ENCODE peak calls at places on chromosomes 6 and 20, in six cellular contexts. One of them, this sample, is unnamed.

GRCh38 chr6:7479801-7480266 is 61.6 kb upstream of the DSP start:
- DNase-seq in AG20443: peak; percentile 86
- DNase-seq in amniotic stem cell: no peak
- DNase-seq in stimulated activated CD4-positive, alpha-beta T cell treated with anti-CD3 and anti-CD28 coated beads, Interleukin-4, amount 100 ng/mL, for 4 hours: no peak
- DNase-seq in NCI-H1092: no peak
- DNase-seq in activated CD4-positive, CD25-positive, alpha-beta regulatory T cell: no peak
- DNase-seq in this sample: no peak

GRCh38 chr6:113344969-113345368 is 512.2 kb upstream of the MARCKS start:
- DNase-seq in AG20443: no peak
- DNase-seq in NCI-H1092: no peak
- DNase-seq in amniotic stem cell: no peak
- DNase-seq in stimulated activated CD4-positive, alpha-beta T cell treated with anti-CD3 and anti-CD28 coated beads, Interleukin-4, amount 100 ng/mL, for 4 hours: no peak
- DNase-seq in activated CD4-positive, CD25-positive, alpha-beta regulatory T cell: no peak
- DNase-seq in this sample: no peak

GRCh38 chr6:15260099-15260821 is 14.4 kb downstream of the JARID2 start:
- DNase-seq in stimulated activated CD4-positive, alpha-beta T cell treated with anti-CD3 and anti-CD28 coated beads, Interleukin-4, amount 100 ng/mL, for 4 hours: no peak
- DNase-seq in AG20443: peak; percentile 46
- DNase-seq in activated CD4-positive, CD25-positive, alpha-beta regulatory T cell: no peak
- DNase-seq in amniotic stem cell: no peak
- DNase-seq in NCI-H1092: no peak
- DNase-seq in this sample: no peak

GRCh38 chr6:63355632-63356031 is 35.8 kb upstream of the LGSN start:
- DNase-seq in NCI-H1092: no peak
- DNase-seq in amniotic stem cell: no peak
- DNase-seq in stimulated activated CD4-positive, alpha-beta T cell treated with anti-CD3 and anti-CD28 coated beads, Interleukin-4, amount 100 ng/mL, for 4 hours: no peak
- DNase-seq in AG20443: no peak
- DNase-seq in activated CD4-positive, CD25-positive, alpha-beta regulatory T cell: no peak
- DNase-seq in this sample: no peak

GRCh38 chr6:6890400-6890858 is 217.3 kb upstream of the RREB1 start:
- DNase-seq in NCI-H1092: no peak
- DNase-seq in AG20443: peak; percentile 57
- DNase-seq in amniotic stem cell: no peak
- DNase-seq in activated CD4-positive, CD25-positive, alpha-beta regulatory T cell: no peak
- DNase-seq in stimulated activated CD4-positive, alpha-beta T cell treated with anti-CD3 and anti-CD28 coated beads, Interleukin-4, amount 100 ng/mL, for 4 hours: no peak
- DNase-seq in this sample: no peak

GRCh38 chr20:37243937-37244571 is 17.6 kb downstream of the GHRH start:
- DNase-seq in activated CD4-positive, CD25-positive, alpha-beta regulatory T cell: no peak
- DNase-seq in NCI-H1092: peak; percentile 18
- DNase-seq in AG20443: no peak
- DNase-seq in amniotic stem cell: no peak
- DNase-seq in stimulated activated CD4-positive, alpha-beta T cell treated with anti-CD3 and anti-CD28 coated beads, Interleukin-4, amount 100 ng/mL, for 4 hours: no peak
- DNase-seq in this sample: no peak

GRCh38 chr6:114581293-114581692 is 238.5 kb upstream of the HS3ST5 start:
- DNase-seq in amniotic stem cell: no peak
- DNase-seq in stimulated activated CD4-positive, alpha-beta T cell treated with anti-CD3 and anti-CD28 coated beads, Interleukin-4, amount 100 ng/mL, for 4 hours: no peak
- DNase-seq in activated CD4-positive, CD25-positive, alpha-beta regulatory T cell: no peak
- DNase-seq in AG20443: no peak
- DNase-seq in NCI-H1092: no peak
- DNase-seq in this sample: no peak

GRCh38 chr6:165684333-165684732 is 21.3 kb upstream of the PDE10A start:
- DNase-seq in AG20443: no peak
- DNase-seq in NCI-H1092: no peak
- DNase-seq in amniotic stem cell: no peak
- DNase-seq in stimulated activated CD4-positive, alpha-beta T cell treated with anti-CD3 and anti-CD28 coated beads, Interleukin-4, amount 100 ng/mL, for 4 hours: no peak
- DNase-seq in activated CD4-positive, CD25-positive, alpha-beta regulatory T cell: no peak
- DNase-seq in this sample: no peak

GRCh38 chr6:24951831-24952299 is 16.1 kb upstream of the RIPOR2 start:
- DNase-seq in activated CD4-positive, CD25-positive, alpha-beta regulatory T cell: no peak
- DNase-seq in amniotic stem cell: no peak
- DNase-seq in AG20443: no peak
- DNase-seq in NCI-H1092: no peak
- DNase-seq in stimulated activated CD4-positive, alpha-beta T cell treated with anti-CD3 and anti-CD28 coated beads, Interleukin-4, amount 100 ng/mL, for 4 hours: no peak
- DNase-seq in this sample: no peak

GRCh38 chr6:38527371-38527770 is 112.4 kb downstream of the BTBD9 start:
- DNase-seq in NCI-H1092: no peak
- DNase-seq in amniotic stem cell: no peak
- DNase-seq in activated CD4-positive, CD25-positive, alpha-beta regulatory T cell: no peak
- DNase-seq in AG20443: no peak
- DNase-seq in stimulated activated CD4-positive, alpha-beta T cell treated with anti-CD3 and anti-CD28 coated beads, Interleukin-4, amount 100 ng/mL, for 4 hours: no peak
- DNase-seq in this sample: no peak

GRCh38 chr6:89951574-89952360 is 57.5 kb downstream of the GJA10 start:
- DNase-seq in AG20443: no peak
- DNase-seq in amniotic stem cell: no peak
- DNase-seq in NCI-H1092: no peak
- DNase-seq in activated CD4-positive, CD25-positive, alpha-beta regulatory T cell: no peak
- DNase-seq in stimulated activated CD4-positive, alpha-beta T cell treated with anti-CD3 and anti-CD28 coated beads, Interleukin-4, amount 100 ng/mL, for 4 hours: no peak
- DNase-seq in this sample: no peak

GRCh38 chr6:3086282-3086946 is 18.1 kb downstream of the RIPK1 start:
- DNase-seq in amniotic stem cell: no peak
- DNase-seq in NCI-H1092: no peak
- DNase-seq in activated CD4-positive, CD25-positive, alpha-beta regulatory T cell: no peak
- DNase-seq in stimulated activated CD4-positive, alpha-beta T cell treated with anti-CD3 and anti-CD28 coated beads, Interleukin-4, amount 100 ng/mL, for 4 hours: no peak
- DNase-seq in AG20443: no peak
- DNase-seq in this sample: no peak

GRCh38 chr6:132812756-132813172 is 1.6 kb upstream of the RPS12 start:
- DNase-seq in amniotic stem cell: no peak
- DNase-seq in AG20443: no peak
- DNase-seq in NCI-H1092: no peak
- DNase-seq in activated CD4-positive, CD25-positive, alpha-beta regulatory T cell: no peak
- DNase-seq in stimulated activated CD4-positive, alpha-beta T cell treated with anti-CD3 and anti-CD28 coated beads, Interleukin-4, amount 100 ng/mL, for 4 hours: no peak
- DNase-seq in this sample: no peak

GRCh38 chr20:33724439-33725094 is 4.5 kb upstream of the PXMP4 start:
- DNase-seq in amniotic stem cell: no peak
- DNase-seq in stimulated activated CD4-positive, alpha-beta T cell treated with anti-CD3 and anti-CD28 coated beads, Interleukin-4, amount 100 ng/mL, for 4 hours: no peak
- DNase-seq in activated CD4-positive, CD25-positive, alpha-beta regulatory T cell: no peak
- DNase-seq in NCI-H1092: no peak
- DNase-seq in AG20443: no peak
- DNase-seq in this sample: no peak

GRCh38 chr6:144149894-144150672 is at the start of gene STX11:
- DNase-seq in amniotic stem cell: peak; percentile 37
- DNase-seq in activated CD4-positive, CD25-positive, alpha-beta regulatory T cell: peak; percentile 50
- DNase-seq in AG20443: peak; percentile 89
- DNase-seq in NCI-H1092: no peak
- DNase-seq in stimulated activated CD4-positive, alpha-beta T cell treated with anti-CD3 and anti-CD28 coated beads, Interleukin-4, amount 100 ng/mL, for 4 hours: peak; percentile 72
- DNase-seq in this sample: peak; percentile 73

GRCh38 chr6:16163535-16164300 is 34.8 kb downstream of the MYLIP start:
- DNase-seq in activated CD4-positive, CD25-positive, alpha-beta regulatory T cell: no peak
- DNase-seq in stimulated activated CD4-positive, alpha-beta T cell treated with anti-CD3 and anti-CD28 coated beads, Interleukin-4, amount 100 ng/mL, for 4 hours: no peak
- DNase-seq in NCI-H1092: no peak
- DNase-seq in amniotic stem cell: no peak
- DNase-seq in AG20443: no peak
- DNase-seq in this sample: no peak